ENCODE peak calls at places on chromosome 13, in eight cellular contexts. One of them, this sample, is unnamed.

GRCh38 chr13:23681253-23681652 is 111.0 kb downstream of the TNFRSF19 start:
- DNase-seq in T-helper 2 cell: no peak
- DNase-seq in posterior cingulate gyrus: no peak
- DNase-seq in renal cortical epithelial cell: peak
- DNase-seq in NCI-H187: no peak
- DNase-seq in psoas muscle: no peak
- DNase-seq in HS-27A: no peak
- DNase-seq in NCI-H2171: no peak
- DNase-seq in this sample: no peak

GRCh38 chr13:39273953-39274352 is 235.7 kb downstream of the NHLRC3 start:
- DNase-seq in NCI-H187: no peak
- DNase-seq in HS-27A: no peak
- DNase-seq in posterior cingulate gyrus: no peak
- DNase-seq in NCI-H2171: no peak
- DNase-seq in psoas muscle: no peak
- DNase-seq in renal cortical epithelial cell: peak
- DNase-seq in T-helper 2 cell: no peak
- DNase-seq in this sample: no peak

GRCh38 chr13:67619346-67619745 is 389.2 kb upstream of the PCDH9 start:
- DNase-seq in NCI-H187: no peak
- DNase-seq in psoas muscle: no peak
- DNase-seq in HS-27A: no peak
- DNase-seq in NCI-H2171: no peak
- DNase-seq in posterior cingulate gyrus: no peak
- DNase-seq in renal cortical epithelial cell: peak
- DNase-seq in T-helper 2 cell: no peak
- DNase-seq in this sample: no peak

GRCh38 chr13:51747438-51748434 is 56.2 kb downstream of the DHRS12 start:
- DNase-seq in posterior cingulate gyrus: no peak
- DNase-seq in psoas muscle: no peak
- DNase-seq in NCI-H2171: no peak
- DNase-seq in T-helper 2 cell: no peak
- DNase-seq in HS-27A: no peak
- DNase-seq in renal cortical epithelial cell: no peak
- DNase-seq in NCI-H187: no peak
- DNase-seq in this sample: no peak

GRCh38 chr13:97223711-97224461 is 1.8 kb downstream of the MBNL2 start:
- DNase-seq in HS-27A: peak
- DNase-seq in NCI-H2171: peak
- DNase-seq in posterior cingulate gyrus: no peak
- DNase-seq in T-helper 2 cell: no peak
- DNase-seq in psoas muscle: peak
- DNase-seq in NCI-H187: no peak
- DNase-seq in renal cortical epithelial cell: peak
- DNase-seq in this sample: peak

GRCh38 chr13:66691149-66691548 is 539.0 kb downstream of the PCDH9 start:
- DNase-seq in psoas muscle: no peak
- DNase-seq in posterior cingulate gyrus: no peak
- DNase-seq in NCI-H2171: no peak
- DNase-seq in HS-27A: no peak
- DNase-seq in T-helper 2 cell: no peak
- DNase-seq in NCI-H187: no peak
- DNase-seq in renal cortical epithelial cell: no peak
- DNase-seq in this sample: no peak

GRCh38 chr13:50892162-50892944 is 17.2 kb upstream of the RNASEH2B start:
- DNase-seq in NCI-H187: no peak
- DNase-seq in posterior cingulate gyrus: no peak
- DNase-seq in HS-27A: no peak
- DNase-seq in psoas muscle: no peak
- DNase-seq in renal cortical epithelial cell: no peak
- DNase-seq in NCI-H2171: no peak
- DNase-seq in T-helper 2 cell: no peak
- DNase-seq in this sample: no peak

GRCh38 chr13:30341815-30342570 is 34.6 kb upstream of the KATNAL1 start:
- DNase-seq in T-helper 2 cell: no peak
- DNase-seq in psoas muscle: peak
- DNase-seq in renal cortical epithelial cell: peak
- DNase-seq in HS-27A: peak
- DNase-seq in NCI-H187: no peak
- DNase-seq in NCI-H2171: no peak
- DNase-seq in posterior cingulate gyrus: peak
- DNase-seq in this sample: peak

GRCh38 chr13:99390601-99391000 is 83.4 kb upstream of the GPR183 start:
- DNase-seq in posterior cingulate gyrus: no peak
- DNase-seq in NCI-H187: no peak
- DNase-seq in psoas muscle: no peak
- DNase-seq in NCI-H2171: no peak
- DNase-seq in T-helper 2 cell: no peak
- DNase-seq in renal cortical epithelial cell: no peak
- DNase-seq in HS-27A: no peak
- DNase-seq in this sample: no peak

GRCh38 chr13:33349314-33349995 is 63.9 kb upstream of the STARD13 start:
- DNase-seq in posterior cingulate gyrus: no peak
- DNase-seq in T-helper 2 cell: no peak
- DNase-seq in NCI-H2171: no peak
- DNase-seq in renal cortical epithelial cell: no peak
- DNase-seq in NCI-H187: no peak
- DNase-seq in HS-27A: no peak
- DNase-seq in psoas muscle: peak
- DNase-seq in this sample: no peak

GRCh38 chr13:71866173-71867091 is 572 bp downstream of the DACH1 start:
- DNase-seq in T-helper 2 cell: no peak
- DNase-seq in posterior cingulate gyrus: no peak
- DNase-seq in NCI-H187: no peak
- DNase-seq in psoas muscle: peak
- DNase-seq in NCI-H2171: no peak
- DNase-seq in HS-27A: no peak
- DNase-seq in renal cortical epithelial cell: no peak
- DNase-seq in this sample: no peak

GRCh38 chr13:31073859-31074718 is 87.6 kb downstream of the HSPH1 start:
- DNase-seq in HS-27A: no peak
- DNase-seq in posterior cingulate gyrus: no peak
- DNase-seq in NCI-H2171: no peak
- DNase-seq in renal cortical epithelial cell: peak
- DNase-seq in NCI-H187: no peak
- DNase-seq in T-helper 2 cell: no peak
- DNase-seq in psoas muscle: no peak
- DNase-seq in this sample: no peak

GRCh38 chr13:42174344-42175162 is 97.4 kb upstream of the AKAP11 start:
- DNase-seq in T-helper 2 cell: no peak
- DNase-seq in HS-27A: no peak
- DNase-seq in psoas muscle: no peak
- DNase-seq in posterior cingulate gyrus: no peak
- DNase-seq in renal cortical epithelial cell: peak
- DNase-seq in NCI-H2171: no peak
- DNase-seq in NCI-H187: no peak
- DNase-seq in this sample: no peak

GRCh38 chr13:67219113-67219512 is 11.0 kb downstream of the PCDH9 start:
- DNase-seq in NCI-H187: no peak
- DNase-seq in T-helper 2 cell: no peak
- DNase-seq in HS-27A: no peak
- DNase-seq in psoas muscle: no peak
- DNase-seq in NCI-H2171: no peak
- DNase-seq in renal cortical epithelial cell: no peak
- DNase-seq in posterior cingulate gyrus: no peak
- DNase-seq in this sample: no peak

GRCh38 chr13:47508518-47509228 is 492.4 kb downstream of the SUCLA2 start:
- DNase-seq in T-helper 2 cell: no peak
- DNase-seq in NCI-H187: no peak
- DNase-seq in posterior cingulate gyrus: no peak
- DNase-seq in psoas muscle: no peak
- DNase-seq in HS-27A: no peak
- DNase-seq in renal cortical epithelial cell: no peak
- DNase-seq in NCI-H2171: no peak
- DNase-seq in this sample: no peak

GRCh38 chr13:27622102-27622820 is 569 bp downstream of the POLR1D start:
- DNase-seq in HS-27A: no peak
- DNase-seq in renal cortical epithelial cell: peak
- DNase-seq in NCI-H2171: no peak
- DNase-seq in T-helper 2 cell: peak
- DNase-seq in psoas muscle: no peak
- DNase-seq in posterior cingulate gyrus: no peak
- DNase-seq in NCI-H187: no peak
- DNase-seq in this sample: no peak

GRCh38 chr13:67134322-67135129 is 95.6 kb downstream of the PCDH9 start:
- DNase-seq in psoas muscle: no peak
- DNase-seq in HS-27A: no peak
- DNase-seq in posterior cingulate gyrus: no peak
- DNase-seq in NCI-H2171: no peak
- DNase-seq in renal cortical epithelial cell: no peak
- DNase-seq in T-helper 2 cell: no peak
- DNase-seq in NCI-H187: peak
- DNase-seq in this sample: no peak

GRCh38 chr13:80359459-80360297 is 18.8 kb upstream of the SPRY2 start:
- DNase-seq in NCI-H2171: no peak
- DNase-seq in HS-27A: no peak
- DNase-seq in psoas muscle: no peak
- DNase-seq in renal cortical epithelial cell: no peak
- DNase-seq in NCI-H187: no peak
- DNase-seq in T-helper 2 cell: no peak
- DNase-seq in posterior cingulate gyrus: no peak
- DNase-seq in this sample: no peak

GRCh38 chr13:50715402-50716146 is 127.9 kb downstream of the DLEU7 start:
- DNase-seq in HS-27A: no peak
- DNase-seq in NCI-H2171: no peak
- DNase-seq in psoas muscle: peak
- DNase-seq in T-helper 2 cell: no peak
- DNase-seq in NCI-H187: no peak
- DNase-seq in renal cortical epithelial cell: no peak
- DNase-seq in posterior cingulate gyrus: peak
- DNase-seq in this sample: no peak

GRCh38 chr13:41352935-41353801 is 42.1 kb downstream of the NAA16 start:
- DNase-seq in T-helper 2 cell: no peak
- DNase-seq in NCI-H187: no peak
- DNase-seq in posterior cingulate gyrus: no peak
- DNase-seq in psoas muscle: no peak
- DNase-seq in renal cortical epithelial cell: peak
- DNase-seq in NCI-H2171: no peak
- DNase-seq in HS-27A: no peak
- DNase-seq in this sample: peak

GRCh38 chr13:113815151-113816058 is 48.5 kb downstream of the GAS6 start:
- DNase-seq in renal cortical epithelial cell: no peak
- DNase-seq in HS-27A: no peak
- DNase-seq in T-helper 2 cell: no peak
- DNase-seq in posterior cingulate gyrus: no peak
- DNase-seq in psoas muscle: no peak
- DNase-seq in NCI-H2171: no peak
- DNase-seq in NCI-H187: no peak
- DNase-seq in this sample: no peak

GRCh38 chr13:107375701-107376350 is 807.9 kb upstream of the ARGLU1 start:
- DNase-seq in posterior cingulate gyrus: no peak
- DNase-seq in psoas muscle: no peak
- DNase-seq in HS-27A: no peak
- DNase-seq in NCI-H2171: no peak
- DNase-seq in renal cortical epithelial cell: no peak
- DNase-seq in NCI-H187: no peak
- DNase-seq in T-helper 2 cell: no peak
- DNase-seq in this sample: no peak

This sample was measured in keratinocyte.